ENCODE peak calls at places on chromosomes 4 and X, in eight cellular contexts. V is T-helper 17 cell, X is astrocyte, D is NCI-H2081, A is COR-L47, C is cerebellar cortex, S is mesenchymal stem cell, E is NCI-H774. Q is an unnamed sample.
A peak's percentile ranks its signal among the peaks of the same experiment; 100 is the strongest.

GRCh38 chrX:143634373-143634685 is 1.6 kb downstream of the SLITRK4 start:
- DNase-seq in A (no peak), S (peak; percentile 10), C (no peak), X (no peak), E (no peak), D (no peak), V (no peak), Q (no peak)

GRCh38 chr4:30269850-30270249 is 450.3 kb upstream of the PCDH7 start:
- DNase-seq in X (no peak), D (no peak), C (no peak), A (no peak), S (no peak), E (no peak), V (no peak), Q (no peak)

GRCh38 chr4:113574636-113575103 is 186.9 kb downstream of the CAMK2D start:
- DNase-seq in S (peak; percentile 73), V (no peak), D (no peak), C (peak; percentile 47), E (no peak), X (peak; percentile 61), A (no peak), Q (no peak)

GRCh38 chrX:292900-293897 is 12.0 kb downstream of the PLCXD1 start:
- DNase-seq in D (no peak), X (no peak), V (no peak), E (no peak), C (no peak), S (no peak), A (no peak), Q (no peak)

GRCh38 chr4:4849524-4850193 is 9.8 kb upstream of the MSX1 start:
- DNase-seq in E (no peak), D (no peak), S (no peak), X (no peak), C (no peak), V (no peak), A (no peak), Q (no peak)

GRCh38 chr4:24330198-24330972 is 254.0 kb downstream of the DHX15 start:
- DNase-seq in X (peak; percentile 36), D (no peak), V (no peak), E (no peak), C (no peak), S (no peak), A (no peak), Q (no peak)

GRCh38 chr4:147820975-147821374 is 89.1 kb downstream of the ARHGAP10 start:
- DNase-seq in X (no peak), S (no peak), D (no peak), C (no peak), A (no peak), E (no peak), V (no peak), Q (no peak)

GRCh38 chrX:74023203-74023602 is 280.8 kb upstream of the ZCCHC13 start:
- DNase-seq in V (no peak), X (no peak), A (no peak), S (no peak), C (no peak), D (no peak), E (no peak), Q (no peak)

GRCh38 chr4:88244821-88245579 is 39.4 kb downstream of the PPM1K start:
- DNase-seq in V (peak; percentile 14), S (no peak), A (no peak), X (no peak), E (no peak), D (no peak), C (peak; percentile 43), Q (no peak)

GRCh38 chr4:75511841-75512240 is 2.4 kb downstream of the RCHY1 start:
- DNase-seq in A (no peak), X (no peak), E (no peak), D (no peak), V (no peak), S (peak; percentile 25), C (no peak), Q (no peak)

GRCh38 chr4:3422808-3423297 is 18.9 kb upstream of the HGFAC start:
- DNase-seq in D (no peak), V (no peak), C (no peak), X (no peak), A (no peak), S (no peak), E (no peak), Q (no peak)

GRCh38 chr4:37601527-37601926 is 84.6 kb downstream of the RELL1 start:
- DNase-seq in C (no peak), D (no peak), A (no peak), V (no peak), E (no peak), X (peak; percentile 66), S (peak; percentile 66), Q (no peak)

GRCh38 chr4:8191136-8191747 is 7.8 kb upstream of the SH3TC1 start:
- DNase-seq in V (no peak), D (no peak), A (no peak), X (peak; percentile 63), C (peak; percentile 6), E (no peak), S (peak; percentile 94), Q (no peak)

GRCh38 chr4:158042591-158043030 is 130.2 kb downstream of the GASK1B start:
- DNase-seq in X (peak; percentile 81), V (no peak), D (no peak), E (no peak), S (peak; percentile 65), A (no peak), C (no peak), Q (no peak)

GRCh38 chr4:182560358-182560757 is 317.2 kb downstream of the TENM3 start:
- DNase-seq in X (peak; percentile 65), C (no peak), A (peak; percentile 65), E (no peak), S (peak; percentile 30), V (no peak), D (peak; percentile 42), Q (no peak)

GRCh38 chr4:6019316-6020263 is 1.4 kb upstream of the C4orf50 start:
- DNase-seq in X (peak; percentile 2), V (no peak), S (peak; percentile 8), A (peak; percentile 61), C (peak; percentile 83), E (no peak), D (peak; percentile 40), Q (peak; percentile 25)

GRCh38 chr4:102759835-102760644 is 728 bp downstream of the MANBA start:
- DNase-seq in D (no peak), A (peak; percentile 10), S (peak; percentile 90), E (no peak), V (no peak), C (peak; percentile 54), X (peak; percentile 65), Q (no peak)

GRCh38 chrX:66071116-66071515 is 31.2 kb upstream of the VSIG4 start:
- DNase-seq in E (no peak), A (no peak), X (no peak), S (no peak), C (no peak), V (no peak), D (no peak), Q (no peak)

GRCh38 chrX:118183606-118184005 is 67.0 kb upstream of the KLHL13 start:
- DNase-seq in S (no peak), V (no peak), X (no peak), D (no peak), A (no peak), C (no peak), E (no peak), Q (no peak)

GRCh38 chr4:172830295-172830764 is 338.3 kb upstream of the GALNT7 start:
- DNase-seq in S (peak; percentile 16), C (peak; percentile 12), V (no peak), A (peak; percentile 36), E (no peak), X (no peak), D (peak; percentile 5), Q (peak; percentile 24)

GRCh38 chrX:9942086-9942485 is 25.1 kb upstream of the CLDN34 start:
- DNase-seq in E (no peak), V (no peak), X (no peak), A (no peak), S (no peak), D (no peak), C (no peak), Q (no peak)

GRCh38 chrX:24371391-24371972 is 11.0 kb downstream of the SUPT20HL1 start:
- DNase-seq in S (peak; percentile 43), C (peak; percentile 61), A (peak; percentile 29), X (peak; percentile 30), V (peak; percentile 20), E (peak; percentile 19), D (peak; percentile 73), Q (peak; percentile 44)

GRCh38 chrX:25805744-25806143 is 332.4 kb upstream of the MAGEB18 start:
- DNase-seq in D (no peak), V (no peak), C (no peak), S (no peak), E (no peak), X (no peak), A (no peak), Q (no peak)

GRCh38 chr4:87108142-87108546 is 112.3 kb downstream of the KLHL8 start:
- DNase-seq in E (no peak), X (peak; percentile 82), A (no peak), S (peak; percentile 92), V (no peak), D (no peak), C (peak; percentile 11), Q (no peak)

GRCh38 chr4:40486534-40486933 is 143.1 kb downstream of the RBM47 start:
- DNase-seq in V (no peak), D (no peak), S (peak; percentile 58), E (no peak), C (no peak), X (peak; percentile 17), A (no peak), Q (no peak)